ENCODE peak calls at places on chromosomes 12 and 14, in seven cellular contexts. J is stimulated activated CD4-positive, alpha-beta T cell treated with anti-CD3 and anti-CD28 coated beads, Interleukin-15, amount 100 ng/mL, for 24 hours; V is endodermal cell; D is KG1; X is NCI-H1417; Y is dermis microvascular lymphatic vessel endothelial cell; O is activated gamma-delta T cell treated with anti-CD3 and anti-CD28 coated beads, Interleukin-2, amount 50 U/mL, for 16 hours. E is an unnamed sample.

GRCh38 chr12:67155863-67156262 is 113.3 kb upstream of the CAND1 start:
- DNase-seq in X (no peak), O (no peak), J (no peak), Y (no peak), D (no peak), V (no peak), E (no peak)

GRCh38 chr14:89498836-89499235 is 81.8 kb upstream of the FOXN3 start:
- DNase-seq in D (no peak), V (peak), J (no peak), Y (no peak), X (no peak), O (no peak), E (no peak)

GRCh38 chr14:104111301-104112112 is 26.0 kb downstream of the ASPG start:
- DNase-seq in Y (no peak), X (no peak), J (peak), V (peak), O (no peak), D (no peak), E (no peak)

GRCh38 chr12:24411948-24412347 is 462.5 kb upstream of the SOX5 start:
- DNase-seq in Y (no peak), O (no peak), J (no peak), X (no peak), V (no peak), D (no peak), E (no peak)

GRCh38 chr14:67806228-67806627 is 10.2 kb downstream of the ZFYVE26 start:
- DNase-seq in V (no peak), X (no peak), Y (no peak), O (no peak), J (no peak), D (no peak), E (no peak)

GRCh38 chr12:108616359-108616758 is 17.3 kb downstream of the SELPLG start:
- DNase-seq in X (no peak), D (no peak), V (no peak), O (no peak), Y (no peak), J (no peak), E (no peak)

GRCh38 chr14:55129086-55129427 is at the start of gene LGALS3:
- DNase-seq in D (no peak), X (no peak), O (no peak), J (peak), V (peak), Y (peak), E (peak)

GRCh38 chr14:69493038-69493437 is 8.5 kb downstream of the PLEKHD1 start:
- DNase-seq in J (no peak), V (no peak), Y (no peak), X (no peak), D (no peak), O (no peak), E (no peak)

GRCh38 chr14:105534586-105534985 is 8.2 kb downstream of the TMEM121 start:
- DNase-seq in O (no peak), X (no peak), J (no peak), Y (no peak), D (no peak), V (no peak), E (no peak)

GRCh38 chr14:100762901-100763300 is 36.2 kb downstream of the DLK1 start:
- DNase-seq in X (no peak), V (no peak), O (no peak), Y (no peak), D (no peak), J (no peak), E (no peak)

GRCh38 chr12:132227782-132228417 is 83.6 kb downstream of the NOC4L start:
- DNase-seq in X (no peak), J (no peak), O (no peak), Y (no peak), V (no peak), D (no peak), E (no peak)

GRCh38 chr14:30385925-30386324 is 173.0 kb upstream of the G2E3 start:
- DNase-seq in X (no peak), O (no peak), J (no peak), D (no peak), Y (no peak), V (no peak), E (no peak)

E was measured in neural progenitor cell.